ENCODE peak calls at places on chromosomes 16 and 17, in five cellular contexts. K is GM23248, B is PC-3, N is fibroblast of lung, W is mesendoderm. H is an unnamed sample.

GRCh38 chr17:29753845-29754439 is 131.2 kb upstream of the CORO6 start:
- DNase-seq in N (no peak), W (no peak), K (no peak), B (no peak), H (no peak)

GRCh38 chr17:13230350-13230900 is 212.6 kb upstream of the ELAC2 start:
- DNase-seq in K (peak), B (peak), N (no peak), W (no peak), H (no peak)

GRCh38 chr17:50487213-50488096 is 8.8 kb downstream of the RSAD1 start:
- DNase-seq in K (peak), W (no peak), N (no peak), B (peak), H (peak)

GRCh38 chr17:73924083-73924482 is 279.4 kb upstream of the RPL38 start:
- DNase-seq in W (no peak), B (no peak), N (no peak), K (no peak), H (no peak)

GRCh38 chr16:79296491-79296890 is 304.0 kb downstream of the MAF start:
- DNase-seq in K (no peak), N (no peak), B (no peak), W (no peak), H (no peak)

GRCh38 chr16:23452572-23453337 is at the start of gene COG7:
- DNase-seq in K (peak), W (peak), B (peak), N (peak), H (peak)

GRCh38 chr17:39626171-39626670 is 531 bp upstream of the PPP1R1B start:
- DNase-seq in W (no peak), K (no peak), B (no peak), N (no peak), H (no peak)

GRCh38 chr16:17206712-17207111 is 264.0 kb downstream of the XYLT1 start:
- DNase-seq in K (peak), W (no peak), B (no peak), N (peak), H (no peak)

GRCh38 chr17:31297090-31297489 is at the start of gene OMG:
- DNase-seq in W (no peak), K (no peak), N (no peak), B (no peak), H (no peak)

GRCh38 chr17:6495450-6496115 is 51.3 kb downstream of the PIMREG start:
- DNase-seq in B (no peak), W (no peak), N (no peak), K (no peak), H (no peak)

GRCh38 chr16:4472880-4473279 is 1.5 kb downstream of the NMRAL1 start:
- DNase-seq in N (no peak), K (no peak), W (no peak), B (no peak), H (no peak)

GRCh38 chr16:12235110-12235509 is 258.6 kb downstream of the SNX29 start:
- DNase-seq in W (no peak), B (no peak), N (peak), K (no peak), H (no peak)

GRCh38 chr17:83200746-83201145 is 121.3 kb downstream of the METRNL start:
- DNase-seq in W (no peak), K (peak), N (no peak), B (no peak), H (peak)

GRCh38 chr17:83201206-83202001 is 122.0 kb downstream of the METRNL start:
- DNase-seq in B (no peak), W (no peak), K (peak), N (no peak), H (peak)

GRCh38 chr17:83203472-83204221 is 124.2 kb downstream of the METRNL start:
- DNase-seq in N (no peak), W (no peak), B (no peak), K (peak), H (peak)

GRCh38 chr17:83203073-83203471 is 123.7 kb downstream of the METRNL start:
- DNase-seq in W (no peak), K (peak), B (no peak), N (peak), H (peak)

GRCh38 chr17:83202002-83203000 is 122.9 kb downstream of the METRNL start:
- DNase-seq in W (no peak), K (peak), N (no peak), B (no peak), H (peak)
- H3K4me2 ChIP-seq in W (no peak), K (peak), N (no peak), B (no peak), H (peak)

DNA sequence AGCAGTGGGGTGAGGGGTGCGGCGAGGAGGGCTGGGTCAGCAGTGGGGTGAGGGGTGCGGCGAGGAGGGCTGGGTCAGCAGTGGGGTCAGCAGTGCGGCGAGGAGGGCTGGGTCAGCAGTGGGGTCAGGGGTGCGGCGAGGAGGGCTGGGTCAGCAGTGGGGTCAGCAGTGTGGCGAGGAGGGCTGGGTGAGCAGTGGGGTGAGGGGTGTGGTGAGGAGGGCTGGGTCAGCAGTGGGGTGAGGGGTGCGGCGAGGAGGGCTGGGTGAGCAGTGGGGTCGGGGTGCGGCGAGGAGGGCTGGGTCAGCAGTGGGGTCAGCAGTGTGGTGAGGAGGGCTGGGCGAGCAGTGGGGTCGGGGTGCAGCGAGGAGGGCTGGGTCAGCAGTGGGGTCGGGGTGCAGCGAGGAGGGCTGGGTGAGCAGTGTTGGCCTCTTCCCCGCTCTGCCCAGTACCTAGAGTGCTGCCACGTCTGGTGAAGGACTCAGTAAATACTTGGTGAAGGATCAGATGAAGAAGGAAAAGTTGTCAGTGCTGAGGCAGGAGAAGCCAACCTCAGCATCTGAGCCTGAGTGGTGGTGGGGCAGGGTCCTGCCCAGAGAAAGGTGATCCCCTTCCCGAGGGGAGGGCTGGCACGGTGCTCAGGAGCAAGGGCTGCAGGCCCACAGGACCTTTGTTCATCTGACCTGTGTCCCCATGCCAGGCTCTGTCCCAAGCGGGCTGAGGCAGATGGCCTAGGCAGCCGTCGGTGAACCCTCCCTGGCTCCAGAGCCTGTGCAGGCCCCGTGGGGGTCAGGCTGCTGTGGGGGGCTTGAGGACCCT is 94.0 kb downstream of the METRNL start:
- DNase-seq in W (no peak), B (no peak), N (no peak), K (no peak), H (peak)
- H3K4me2 ChIP-seq in W (no peak), B (no peak), N (no peak), K (no peak), H (no peak)

DNA sequence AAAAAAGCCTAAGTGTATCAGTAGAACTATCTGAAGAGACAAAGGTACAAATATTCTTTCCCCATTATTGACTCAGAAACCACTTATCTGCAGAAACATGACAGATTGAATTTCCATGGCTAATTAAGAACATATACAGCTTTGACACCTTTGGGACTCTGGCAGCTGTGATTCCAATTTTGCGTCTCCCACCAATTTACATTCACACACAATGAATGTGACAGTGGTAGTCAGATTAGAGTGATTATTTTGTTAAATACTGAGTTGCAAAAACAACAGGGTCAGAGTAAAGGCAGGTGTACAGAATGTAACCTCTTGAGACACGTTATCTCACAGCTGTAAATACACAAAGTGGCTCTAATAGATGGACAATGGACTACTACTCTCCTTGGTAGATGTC is 5.2 kb upstream of the PPM1D start:
- DNase-seq in N (no peak), W (no peak), K (no peak), B (no peak), H (no peak)
- H3K4me2 ChIP-seq in N (no peak), W (no peak), K (no peak), B (no peak), H (no peak)

DNA sequence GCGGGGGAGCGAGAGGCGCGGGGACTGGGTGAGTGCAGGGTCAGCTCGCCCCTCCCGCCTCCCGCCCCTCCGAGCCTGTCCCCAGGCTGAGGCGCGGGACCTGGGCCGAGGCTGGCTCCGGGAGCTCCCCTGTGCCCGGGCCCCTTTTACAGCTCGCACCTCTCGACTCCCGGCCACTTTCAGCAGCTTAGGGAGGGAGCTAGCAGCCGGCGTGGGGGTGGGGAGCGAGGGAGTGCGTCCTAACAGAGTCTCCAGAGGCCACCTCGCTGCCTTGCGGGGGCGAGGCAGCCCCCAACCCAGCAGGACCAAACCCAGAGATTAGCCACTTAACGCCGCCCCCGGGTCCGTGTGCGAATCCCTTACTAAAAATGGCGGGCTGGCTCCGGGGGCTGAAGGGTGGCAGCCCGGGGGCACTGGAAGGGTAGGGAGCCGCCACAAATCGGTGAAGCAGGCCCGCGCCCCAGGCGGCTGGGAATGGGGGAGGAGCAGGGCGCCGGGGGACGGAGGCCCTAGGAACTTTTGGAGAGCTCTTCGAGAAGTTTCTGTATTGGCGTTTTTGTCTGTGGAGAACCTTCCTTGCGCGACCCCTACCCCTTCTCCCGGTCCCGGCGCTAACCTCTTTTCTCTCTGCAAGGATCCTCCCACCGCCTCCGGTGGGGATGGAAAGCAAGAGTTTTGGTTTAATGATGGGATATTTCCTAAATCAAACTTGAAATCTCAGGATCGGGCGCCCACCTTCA is 601 bp upstream of the IRX3 start:
- DNase-seq in W (no peak), B (no peak), K (no peak), N (no peak), H (peak)
- H3K4me2 ChIP-seq in W (peak), B (peak), K (peak), N (peak), H (peak)

GRCh38 chr17:1574697-1575471 is 12.3 kb upstream of the PITPNA start:
- DNase-seq in K (no peak), B (no peak), N (no peak), W (peak), H (peak)

GRCh38 chr17:1576500-1576899 is 13.9 kb upstream of the PITPNA start:
- DNase-seq in N (no peak), K (no peak), B (no peak), W (no peak), H (no peak)

GRCh38 chr17:1577186-1577585 is 14.6 kb upstream of the PITPNA start:
- DNase-seq in K (peak), W (peak), B (peak), N (peak), H (peak)

GRCh38 chr17:1580979-1581676 is 18.5 kb upstream of the PITPNA start:
- DNase-seq in W (no peak), N (no peak), B (no peak), K (no peak), H (peak)

DNA sequence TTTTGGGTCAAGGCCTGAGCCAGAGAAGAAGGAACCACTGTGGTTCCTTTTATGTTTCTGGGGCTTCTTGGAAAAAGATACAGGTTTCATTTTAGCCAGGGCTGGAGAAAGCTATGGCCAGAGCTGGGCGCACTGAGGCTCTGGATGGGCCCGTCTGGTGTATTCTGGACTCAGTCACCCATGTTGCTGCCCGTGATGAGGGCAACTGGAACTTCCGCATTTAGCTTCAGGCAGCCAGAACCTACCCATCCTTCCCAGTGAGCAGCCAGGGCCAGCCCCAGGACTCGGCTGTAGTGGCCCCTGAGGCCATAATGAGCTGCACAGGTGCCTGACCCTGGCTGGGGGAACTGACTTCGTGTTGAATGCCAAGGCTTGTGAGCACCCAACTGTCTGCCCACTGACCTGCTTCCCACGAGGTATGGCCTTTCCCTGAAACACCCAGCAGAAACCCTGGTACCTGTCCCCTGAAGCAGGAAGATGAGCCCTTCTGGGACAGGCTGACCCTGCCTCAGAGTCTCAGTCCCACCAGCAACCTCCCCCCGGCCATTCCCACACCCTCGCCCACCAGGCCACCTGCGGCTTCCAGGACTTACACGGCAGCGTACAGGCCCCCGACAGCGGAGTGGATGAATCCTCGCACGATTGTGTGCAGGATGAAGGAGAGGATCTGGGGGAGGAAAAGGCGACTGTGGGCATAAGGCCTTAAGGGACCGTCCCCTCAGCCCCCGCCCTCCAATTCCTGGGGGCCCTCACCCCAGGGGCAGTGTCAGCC is 15.3 kb upstream of the PITPNA start:
- DNase-seq in K (no peak), W (no peak), B (no peak), N (no peak), H (peak)
- H3K4me2 ChIP-seq in K (peak), W (no peak), B (peak), N (no peak), H (peak)

GRCh38 chr16:84740596-84741071 is 40.8 kb downstream of the USP10 start:
- DNase-seq in B (no peak), K (peak), N (peak), W (no peak), H (no peak)
- H3K4me2 ChIP-seq in B (no peak), K (peak), N (no peak), W (no peak), H (no peak)